ENCODE peak calls at places on chromosomes 3 and 15, in nine cellular contexts. Z, V, A, P, O, M, J, E and L are unnamed samples. For H3K4me1 and H3K36me3, the result is how much of the 10 kb centered on the place peaks cover.

GRCh38 chr15:41022487-41023090 is 69.3 kb downstream of the CHAC1 start:
- DNase-seq in Z (no peak), V (no peak), A (no peak), P (no peak), O (peak), M (peak), J (peak), E (peak), L (no peak)

GRCh38 chr3:115975353-115975752 is 352.0 kb downstream of the GAP43 start:
- DNase-seq in Z (no peak), V (no peak), A (no peak), P (no peak), O (no peak), M (peak), J (peak), E (no peak), L (no peak)

GRCh38 chr15:71440479-71441071 is 325.3 kb downstream of the THSD4 start:
- DNase-seq in Z (no peak), V (no peak), A (no peak), P (no peak), O (no peak), M (peak), J (peak), E (peak), L (no peak)

GRCh38 chr3:65142476-65142875 is 454.7 kb upstream of the ADAMTS9 start:
- DNase-seq in Z (no peak), V (no peak), A (no peak), P (no peak), O (no peak), M (no peak), J (no peak), E (no peak), L (no peak)

GRCh38 chr15:83206971-83207621 is 527 bp downstream of the HDGFL3 start:
- DNase-seq in Z (no peak), V (peak), A (no peak), P (peak), O (peak), M (peak), J (peak), E (peak), L (no peak)

GRCh38 chr3:65833761-65834505 is 204.8 kb downstream of the MAGI1 start:
- DNase-seq in Z (no peak), V (no peak), A (no peak), P (no peak), O (no peak), M (peak), J (peak), E (peak), L (no peak)

GRCh38 chr3:146283796-146284485 is 33.0 kb upstream of the PLSCR4 start:
- DNase-seq in Z (no peak), V (no peak), A (no peak), P (no peak), O (no peak), M (no peak), J (no peak), E (no peak), L (no peak)

GRCh38 chr3:195761031-195761430 is 40.3 kb downstream of the MUC20 start:
- DNase-seq in Z (no peak), V (no peak), A (no peak), P (no peak), O (no peak), M (no peak), J (no peak), E (no peak), L (no peak)

GRCh38 chr3:134378384-134378783 is 4.1 kb upstream of the AMOTL2 start:
- DNase-seq in Z (no peak), V (peak), A (no peak), P (peak), O (no peak), M (no peak), J (peak), E (no peak), L (peak)

GRCh38 chr15:42158941-42159340 is 2.5 kb upstream of the PLA2G4F start:
- DNase-seq in Z (no peak), V (no peak), A (no peak), P (no peak), O (peak), M (no peak), J (no peak), E (no peak), L (no peak)

GRCh38 chr3:186998937-186999368 is 68.6 kb downstream of the ST6GAL1 start:
- DNase-seq in Z (no peak), V (no peak), A (peak), P (no peak), O (no peak), M (no peak), J (no peak), E (peak), L (no peak)

GRCh38 chr15:63052961-63053698 is 10.6 kb downstream of the TPM1 start:
- DNase-seq in Z (no peak), V (peak), A (no peak), P (peak), O (peak), M (peak), J (peak), E (no peak), L (peak)

GRCh38 chr3:52039426-52039825 is 16.9 kb downstream of the DUSP7 start:
- DNase-seq in Z (no peak), V (no peak), A (no peak), P (no peak), O (no peak), M (no peak), J (no peak), E (no peak), L (no peak)

GRCh38 chr15:34336947-34337556 is 529 bp downstream of the SLC12A6 start:
- DNase-seq in Z (no peak), V (no peak), A (no peak), P (peak), O (no peak), M (no peak), J (no peak), E (peak), L (no peak)

GRCh38 chr15:50187525-50187924 is 5.5 kb downstream of the SLC27A2 start:
- DNase-seq in Z (no peak), V (no peak), A (no peak), P (no peak), O (no peak), M (no peak), J (no peak), E (no peak), L (no peak)
- H3K4me1 ChIP-seq in Z (under half), V (under half), A (under half), P (under half), O (under half), M (under half), J (under half), E (under half), L (under half)

GRCh38 chr15:70050447-70050846 is 47.3 kb downstream of the TLE3 start:
- DNase-seq in Z (no peak), V (no peak), A (no peak), P (no peak), O (no peak), M (no peak), J (no peak), E (no peak), L (no peak)

GRCh38 chr15:70048196-70048565 is 49.5 kb downstream of the TLE3 start:
- DNase-seq in Z (no peak), V (no peak), A (no peak), P (peak), O (no peak), M (no peak), J (no peak), E (no peak), L (no peak)

GRCh38 chr15:70048578-70048977 is 49.1 kb downstream of the TLE3 start:
- DNase-seq in Z (no peak), V (no peak), A (no peak), P (peak), O (no peak), M (no peak), J (no peak), E (no peak), L (no peak)

GRCh38 chr15:70049701-70050445 is 47.8 kb downstream of the TLE3 start:
- DNase-seq in Z (no peak), V (no peak), A (no peak), P (peak), O (no peak), M (no peak), J (no peak), E (no peak), L (no peak)

DNA sequence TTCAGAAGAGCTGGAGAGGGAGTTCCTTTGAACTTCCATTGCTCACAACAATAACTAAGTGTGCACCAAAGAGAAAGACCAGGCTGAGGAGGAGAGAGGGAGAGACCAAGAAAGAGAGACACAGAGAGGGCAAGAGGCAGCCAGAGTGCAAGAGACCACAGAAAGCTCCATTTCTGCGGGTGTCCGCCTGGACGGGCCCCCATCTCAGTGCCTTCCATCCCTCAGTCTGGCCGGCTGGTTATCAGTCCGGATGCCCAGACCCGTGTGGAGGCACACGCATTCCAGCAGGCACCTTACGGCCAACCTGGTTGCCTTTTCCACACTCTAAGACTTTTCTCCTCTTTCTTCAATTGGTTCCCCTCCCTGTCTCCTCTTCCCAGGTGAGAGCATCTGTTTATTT is 48.6 kb downstream of the TLE3 start:
- DNase-seq in Z (no peak), V (no peak), A (no peak), P (peak), O (no peak), M (no peak), J (no peak), E (no peak), L (no peak)
- H3K36me3 ChIP-seq in Z (under half), V (under half), A (under half), P (under half), O (half or more), M (under half), J (under half), E (under half), L (under half)

DNA sequence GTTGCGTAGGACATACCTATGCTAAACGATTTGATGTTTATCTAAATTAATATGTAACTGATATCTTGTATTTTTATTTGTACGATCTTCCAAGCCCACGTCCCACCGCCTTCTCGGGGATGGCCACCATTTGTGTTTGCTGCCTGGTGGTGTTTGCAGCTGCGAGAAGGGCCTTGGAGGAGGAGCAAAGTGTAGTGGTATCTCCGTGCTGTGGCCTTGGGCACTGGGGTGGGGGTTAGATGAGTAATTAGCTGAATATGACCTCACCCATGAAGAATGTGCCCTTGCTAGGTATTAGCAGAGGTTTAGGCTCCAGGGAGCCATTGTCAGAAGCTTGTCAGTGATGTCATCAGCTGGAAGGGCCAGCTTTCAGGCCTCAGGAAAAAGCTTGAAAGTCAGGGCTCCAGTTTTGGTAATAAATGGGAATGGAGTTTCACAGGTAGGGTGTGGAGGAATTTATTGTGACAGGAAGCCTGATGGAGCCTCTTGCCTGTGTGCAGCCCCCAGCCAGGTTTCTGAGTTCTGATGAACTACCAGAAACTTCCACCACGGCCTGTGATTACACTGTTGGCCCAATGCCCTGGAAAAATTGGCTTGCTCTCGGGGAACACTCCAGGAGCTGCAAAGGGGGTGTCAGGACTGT is 41.0 kb downstream of the FLNB start:
- DNase-seq in Z (no peak), V (no peak), A (peak), P (peak), O (peak), M (peak), J (peak), E (no peak), L (peak)
- H3K4me1 ChIP-seq in Z (half or more), V (under half), A (under half), P (half or more), O (half or more), M (under half), J (half or more), E (under half), L (half or more)

GRCh38 chr3:15049584-15049983 is 15.5 kb downstream of the MRPS25 start:
- DNase-seq in Z (no peak), V (no peak), A (no peak), P (no peak), O (no peak), M (no peak), J (no peak), E (no peak), L (no peak)
- H3K36me3 ChIP-seq in Z (under half), V (under half), A (under half), P (under half), O (half or more), M (under half), J (half or more), E (under half), L (half or more)

GRCh38 chr3:16504242-16504641 is 9.3 kb downstream of the RFTN1 start:
- DNase-seq in Z (no peak), V (no peak), A (no peak), P (no peak), O (no peak), M (peak), J (no peak), E (peak), L (no peak)
- H3K4me1 ChIP-seq in Z (under half), V (under half), A (under half), P (under half), O (under half), M (under half), J (under half), E (under half), L (under half)

GRCh38 chr15:39113741-39114140 is 467.1 kb upstream of the THBS1 start:
- DNase-seq in Z (no peak), V (no peak), A (no peak), P (no peak), O (no peak), M (no peak), J (peak), E (no peak), L (no peak)

GRCh38 chr15:39114690-39115378 is 466.0 kb upstream of the THBS1 start:
- DNase-seq in Z (no peak), V (no peak), A (no peak), P (no peak), O (no peak), M (no peak), J (no peak), E (no peak), L (no peak)

GRCh38 chr15:39110746-39111145 is 470.1 kb upstream of the THBS1 start:
- DNase-seq in Z (no peak), V (no peak), A (no peak), P (no peak), O (no peak), M (peak), J (no peak), E (no peak), L (no peak)

GRCh38 chr15:39118510-39118909 is 462.4 kb upstream of the THBS1 start:
- DNase-seq in Z (no peak), V (no peak), A (no peak), P (no peak), O (no peak), M (peak), J (peak), E (no peak), L (no peak)

GRCh38 chr15:39115379-39116057 is 465.4 kb upstream of the THBS1 start:
- DNase-seq in Z (no peak), V (no peak), A (no peak), P (no peak), O (no peak), M (no peak), J (no peak), E (no peak), L (no peak)
- H3K36me3 ChIP-seq in Z (under half), V (under half), A (under half), P (under half), O (under half), M (under half), J (under half), E (under half), L (under half)